ENCODE peak calls at places on chromosomes 6 and 20, in ten cellular contexts. I is CD8-positive, alpha-beta T cell; U is HCT116; K is choroid plexus epithelial cell; Y is adrenal gland; S is fibroblast of pulmonary artery; Z is uterus; X is AG10803; D is PC-9; J is GM12878. T is an unnamed sample.

GRCh38 chr20:51767018-51767866 is 948 bp downstream of the ATP9A start:
- DNase-seq in I (peak), U (peak), K (no peak), Y (peak), S (peak), Z (peak), X (peak), D (peak), J (no peak), T (peak)

GRCh38 chr6:118680452-118681095 is 29.2 kb upstream of the CEP85L start:
- DNase-seq in I (no peak), U (no peak), K (no peak), Y (peak), S (no peak), Z (no peak), X (no peak), D (no peak), J (no peak), T (no peak)

GRCh38 chr6:155085582-155086253 is 90.6 kb downstream of the TIAM2 start:
- DNase-seq in I (no peak), U (peak), K (no peak), Y (peak), S (peak), Z (no peak), X (no peak), D (peak), J (no peak), T (no peak)

GRCh38 chr6:33779895-33780294 is 9.0 kb downstream of the LEMD2 start:
- DNase-seq in I (no peak), U (no peak), K (no peak), Y (no peak), S (no peak), Z (no peak), X (no peak), D (no peak), J (no peak), T (no peak)

GRCh38 chr6:157822221-157823000 is 635 bp upstream of the SNX9 start:
- DNase-seq in I (no peak), U (no peak), K (no peak), Y (peak), S (no peak), Z (peak), X (peak), D (no peak), J (no peak), T (no peak)

GRCh38 chr20:35104685-35105295 is 12.2 kb upstream of the TRPC4AP start:
- DNase-seq in I (no peak), U (no peak), K (peak), Y (no peak), S (no peak), Z (no peak), X (no peak), D (no peak), J (no peak), T (no peak)

GRCh38 chr6:157487110-157487773 is 106.3 kb downstream of the ZDHHC14 start:
- DNase-seq in I (no peak), U (no peak), K (no peak), Y (no peak), S (no peak), Z (no peak), X (no peak), D (no peak), J (no peak), T (no peak)

GRCh38 chr6:149488815-149489214 is 4.0 kb upstream of the ZC3H12D start:
- DNase-seq in I (no peak), U (no peak), K (peak), Y (no peak), S (peak), Z (no peak), X (no peak), D (no peak), J (no peak), T (no peak)

GRCh38 chr6:123427008-123427407 is 209.7 kb downstream of the TRDN start:
- DNase-seq in I (no peak), U (no peak), K (no peak), Y (no peak), S (no peak), Z (no peak), X (no peak), D (no peak), J (no peak), T (no peak)

GRCh38 chr6:111572216-111572706 is 33.4 kb downstream of the TRAF3IP2 start:
- DNase-seq in I (no peak), U (no peak), K (no peak), Y (no peak), S (no peak), Z (no peak), X (no peak), D (no peak), J (no peak), T (no peak)

GRCh38 chr6:4593891-4594445 is 182.2 kb upstream of the CDYL start:
- DNase-seq in I (no peak), U (no peak), K (no peak), Y (no peak), S (no peak), Z (no peak), X (peak), D (no peak), J (no peak), T (no peak)

GRCh38 chr6:145031001-145031400 is 704.3 kb downstream of the EPM2A start:
- DNase-seq in I (no peak), U (no peak), K (no peak), Y (no peak), S (no peak), Z (no peak), X (peak), D (no peak), J (no peak), T (no peak)

GRCh38 chr6:79455446-79455845 is 81.8 kb downstream of the LCA5 start:
- DNase-seq in I (no peak), U (no peak), K (no peak), Y (no peak), S (no peak), Z (no peak), X (no peak), D (no peak), J (no peak), T (no peak)

GRCh38 chr20:821083-822065 is 12.1 kb upstream of the FAM110A start:
- DNase-seq in I (no peak), U (no peak), K (no peak), Y (no peak), S (no peak), Z (no peak), X (no peak), D (no peak), J (no peak), T (no peak)

GRCh38 chr20:59805786-59806577 is 127.5 kb downstream of the SYCP2 start:
- DNase-seq in I (no peak), U (no peak), K (no peak), Y (no peak), S (no peak), Z (no peak), X (no peak), D (no peak), J (no peak), T (no peak)

GRCh38 chr20:45821942-45822341 is 5.2 kb downstream of the TNNC2 start:
- DNase-seq in I (no peak), U (no peak), K (no peak), Y (no peak), S (no peak), Z (no peak), X (no peak), D (peak), J (no peak), T (no peak)

GRCh38 chr20:23024701-23025100 is 10.4 kb upstream of the SSTR4 start:
- DNase-seq in I (no peak), U (no peak), K (peak), Y (no peak), S (peak), Z (no peak), X (no peak), D (no peak), J (no peak), T (no peak)

GRCh38 chr6:6220718-6221117 is 99.7 kb downstream of the F13A1 start:
- DNase-seq in I (no peak), U (no peak), K (peak), Y (no peak), S (no peak), Z (no peak), X (no peak), D (no peak), J (no peak), T (peak)
- TF ChIP-seq CTCF in I (no peak), U (peak), K (no peak), Y (no peak), S (no peak), Z (no peak), X (peak), D (no peak), J (peak), T (peak)

DNA sequence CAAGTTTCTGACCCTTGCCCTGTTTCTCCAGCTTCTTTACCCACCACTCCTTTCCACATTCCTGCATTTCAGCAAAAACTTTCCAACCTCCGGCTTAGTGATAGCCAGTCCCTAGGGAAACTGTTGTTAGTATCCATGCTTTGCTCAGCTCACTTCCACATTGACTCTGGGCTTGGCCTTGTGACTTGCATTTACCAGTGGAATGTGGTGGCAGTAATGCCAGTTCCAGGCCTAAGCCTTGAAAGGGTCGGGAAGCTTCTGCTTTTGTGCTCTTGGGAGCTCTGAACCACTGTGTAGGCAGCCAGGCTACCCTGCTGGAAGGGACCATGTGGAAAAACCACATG is 14.7 kb upstream of the KCNB1 start:
- DNase-seq in I (no peak), U (no peak), K (no peak), Y (no peak), S (no peak), Z (no peak), X (no peak), D (no peak), J (no peak), T (no peak)
- H3K4me3 ChIP-seq in I (no peak), U (no peak), K (no peak), Y (no peak), S (no peak), Z (no peak), X (no peak), D (no peak), J (no peak), T (no peak)

GRCh38 chr6:91637217-91637616 is 1050.3 kb upstream of the MAP3K7 start:
- DNase-seq in I (no peak), U (no peak), K (no peak), Y (no peak), S (no peak), Z (no peak), X (no peak), D (no peak), J (no peak), T (no peak)
- TF ChIP-seq CTCF in I (no peak), U (no peak), K (no peak), Y (no peak), S (no peak), Z (no peak), X (no peak), D (no peak), J (no peak), T (no peak)

DNA sequence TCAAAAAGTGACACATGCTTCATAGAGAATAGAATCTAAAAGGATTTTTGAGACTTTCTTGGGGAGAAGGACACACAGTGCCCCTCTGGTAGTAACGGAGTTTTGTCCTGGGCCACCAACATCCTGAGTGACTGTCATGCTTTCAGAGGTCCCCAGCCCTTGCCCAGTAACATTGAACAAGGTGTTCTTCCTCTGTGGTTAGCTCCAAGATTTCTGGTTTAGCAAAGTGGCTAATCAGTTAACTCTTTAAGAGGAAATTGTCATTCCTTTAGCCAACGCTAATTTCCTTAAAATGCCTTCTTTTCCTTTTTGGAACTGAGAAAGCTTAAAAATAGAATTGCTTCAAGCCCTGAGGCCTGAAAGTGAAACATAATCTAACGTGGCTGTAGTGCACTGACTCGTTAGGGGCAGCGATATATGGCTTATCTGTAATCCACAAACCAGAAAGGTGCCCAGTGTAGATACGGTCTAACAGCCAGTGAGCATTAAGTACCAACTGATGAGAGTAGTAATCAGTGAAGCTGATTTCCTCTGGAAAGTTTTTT is 7.8 kb downstream of the E2F3 start:
- DNase-seq in I (no peak), U (no peak), K (no peak), Y (no peak), S (no peak), Z (no peak), X (no peak), D (no peak), J (peak), T (peak)
- H3K4me3 ChIP-seq in I (no peak), U (no peak), K (no peak), Y (no peak), S (no peak), Z (no peak), X (no peak), D (no peak), J (peak), T (peak)

DNA sequence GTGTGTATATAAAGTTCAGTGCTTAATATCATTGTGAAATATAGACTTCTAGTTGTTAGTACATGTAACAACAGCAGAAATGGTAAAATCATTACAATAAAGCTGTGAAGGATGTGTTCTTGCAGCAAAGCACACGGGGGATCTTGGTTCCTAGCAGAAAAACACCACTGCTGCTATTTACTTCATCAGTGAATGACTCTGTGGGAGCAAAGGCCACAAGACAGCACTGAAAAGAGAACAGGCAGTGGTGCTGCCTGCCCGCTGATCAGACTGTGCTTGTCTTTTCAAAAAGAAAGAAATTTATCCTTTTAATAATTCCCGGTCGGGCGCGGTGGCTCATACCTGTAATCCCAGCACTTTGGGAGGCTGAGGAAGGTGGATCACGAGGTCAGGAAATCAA is 689.9 kb upstream of the CITED2 start:
- DNase-seq in I (no peak), U (no peak), K (peak), Y (no peak), S (no peak), Z (no peak), X (no peak), D (no peak), J (no peak), T (no peak)
- TF ChIP-seq CTCF in I (no peak), U (no peak), K (no peak), Y (no peak), S (no peak), Z (no peak), X (no peak), D (no peak), J (no peak), T (no peak)